ENCODE peak calls at places on chromosomes 7 and 10, in nine cellular contexts. One of them, this sample, is unnamed.

GRCh38 chr10:28087675-28088351 is 88.9 kb upstream of the ODAD2 start:
- DNase-seq in EH: peak
- DNase-seq in SK-N-DZ: no peak
- DNase-seq in activated T-helper 9 cell treated with anti-CD3 and anti-CD28 coated beads, Interleukin-2, amount 50 U/mL, for 16 hours: no peak
- DNase-seq in stimulated activated CD4-positive, alpha-beta T cell treated with anti-CD3 and anti-CD28 coated beads, Interleukin-15, amount 100 ng/mL, for 24 hours: no peak
- DNase-seq in occipital lobe: no peak
- DNase-seq in globus pallidus: no peak
- DNase-seq in right cardiac atrium: no peak
- DNase-seq in fibroblast of the aortic adventitia: peak
- DNase-seq in this sample: no peak

GRCh38 chr7:110646814-110647213 is 444.1 kb upstream of the LRRN3 start:
- DNase-seq in EH: no peak
- DNase-seq in SK-N-DZ: peak
- DNase-seq in activated T-helper 9 cell treated with anti-CD3 and anti-CD28 coated beads, Interleukin-2, amount 50 U/mL, for 16 hours: no peak
- DNase-seq in stimulated activated CD4-positive, alpha-beta T cell treated with anti-CD3 and anti-CD28 coated beads, Interleukin-15, amount 100 ng/mL, for 24 hours: no peak
- DNase-seq in occipital lobe: no peak
- DNase-seq in globus pallidus: no peak
- DNase-seq in right cardiac atrium: no peak
- DNase-seq in fibroblast of the aortic adventitia: no peak
- DNase-seq in this sample: no peak

GRCh38 chr10:58971806-58972491 is 204.5 kb upstream of the PHYHIPL start:
- DNase-seq in EH: no peak
- DNase-seq in SK-N-DZ: peak
- DNase-seq in activated T-helper 9 cell treated with anti-CD3 and anti-CD28 coated beads, Interleukin-2, amount 50 U/mL, for 16 hours: no peak
- DNase-seq in stimulated activated CD4-positive, alpha-beta T cell treated with anti-CD3 and anti-CD28 coated beads, Interleukin-15, amount 100 ng/mL, for 24 hours: no peak
- DNase-seq in occipital lobe: no peak
- DNase-seq in globus pallidus: no peak
- DNase-seq in right cardiac atrium: no peak
- DNase-seq in fibroblast of the aortic adventitia: no peak
- DNase-seq in this sample: no peak

GRCh38 chr7:26492816-26493215 is 201.2 kb downstream of the SNX10 start:
- DNase-seq in EH: no peak
- DNase-seq in SK-N-DZ: no peak
- DNase-seq in activated T-helper 9 cell treated with anti-CD3 and anti-CD28 coated beads, Interleukin-2, amount 50 U/mL, for 16 hours: no peak
- DNase-seq in stimulated activated CD4-positive, alpha-beta T cell treated with anti-CD3 and anti-CD28 coated beads, Interleukin-15, amount 100 ng/mL, for 24 hours: no peak
- DNase-seq in occipital lobe: no peak
- DNase-seq in globus pallidus: no peak
- DNase-seq in right cardiac atrium: no peak
- DNase-seq in fibroblast of the aortic adventitia: no peak
- DNase-seq in this sample: no peak

GRCh38 chr7:77454802-77455201 is 38.7 kb upstream of the GSAP start:
- DNase-seq in EH: peak
- DNase-seq in SK-N-DZ: no peak
- DNase-seq in activated T-helper 9 cell treated with anti-CD3 and anti-CD28 coated beads, Interleukin-2, amount 50 U/mL, for 16 hours: no peak
- DNase-seq in stimulated activated CD4-positive, alpha-beta T cell treated with anti-CD3 and anti-CD28 coated beads, Interleukin-15, amount 100 ng/mL, for 24 hours: no peak
- DNase-seq in occipital lobe: no peak
- DNase-seq in globus pallidus: no peak
- DNase-seq in right cardiac atrium: no peak
- DNase-seq in fibroblast of the aortic adventitia: no peak
- DNase-seq in this sample: no peak

GRCh38 chr10:85597006-85597405 is 769.6 kb downstream of the GRID1 start:
- DNase-seq in EH: no peak
- DNase-seq in SK-N-DZ: no peak
- DNase-seq in activated T-helper 9 cell treated with anti-CD3 and anti-CD28 coated beads, Interleukin-2, amount 50 U/mL, for 16 hours: no peak
- DNase-seq in stimulated activated CD4-positive, alpha-beta T cell treated with anti-CD3 and anti-CD28 coated beads, Interleukin-15, amount 100 ng/mL, for 24 hours: no peak
- DNase-seq in occipital lobe: no peak
- DNase-seq in globus pallidus: no peak
- DNase-seq in right cardiac atrium: no peak
- DNase-seq in fibroblast of the aortic adventitia: no peak
- DNase-seq in this sample: peak

GRCh38 chr10:66752714-66753113 is 173.1 kb upstream of the LRRTM3 start:
- DNase-seq in EH: no peak
- DNase-seq in SK-N-DZ: no peak
- DNase-seq in activated T-helper 9 cell treated with anti-CD3 and anti-CD28 coated beads, Interleukin-2, amount 50 U/mL, for 16 hours: no peak
- DNase-seq in stimulated activated CD4-positive, alpha-beta T cell treated with anti-CD3 and anti-CD28 coated beads, Interleukin-15, amount 100 ng/mL, for 24 hours: no peak
- DNase-seq in occipital lobe: no peak
- DNase-seq in globus pallidus: no peak
- DNase-seq in right cardiac atrium: no peak
- DNase-seq in fibroblast of the aortic adventitia: peak
- DNase-seq in this sample: no peak

GRCh38 chr7:136869991-136870798 is 1.7 kb downstream of the CHRM2 start:
- DNase-seq in EH: peak
- DNase-seq in SK-N-DZ: no peak
- DNase-seq in activated T-helper 9 cell treated with anti-CD3 and anti-CD28 coated beads, Interleukin-2, amount 50 U/mL, for 16 hours: no peak
- DNase-seq in stimulated activated CD4-positive, alpha-beta T cell treated with anti-CD3 and anti-CD28 coated beads, Interleukin-15, amount 100 ng/mL, for 24 hours: no peak
- DNase-seq in occipital lobe: peak
- DNase-seq in globus pallidus: no peak
- DNase-seq in right cardiac atrium: peak
- DNase-seq in fibroblast of the aortic adventitia: no peak
- DNase-seq in this sample: no peak

GRCh38 chr7:104584620-104585019 is 256.2 kb downstream of the LHFPL3 start:
- DNase-seq in EH: no peak
- DNase-seq in SK-N-DZ: no peak
- DNase-seq in activated T-helper 9 cell treated with anti-CD3 and anti-CD28 coated beads, Interleukin-2, amount 50 U/mL, for 16 hours: no peak
- DNase-seq in stimulated activated CD4-positive, alpha-beta T cell treated with anti-CD3 and anti-CD28 coated beads, Interleukin-15, amount 100 ng/mL, for 24 hours: no peak
- DNase-seq in occipital lobe: no peak
- DNase-seq in globus pallidus: no peak
- DNase-seq in right cardiac atrium: no peak
- DNase-seq in fibroblast of the aortic adventitia: no peak
- DNase-seq in this sample: no peak

GRCh38 chr7:149422065-149422913 is 38.6 kb downstream of the ZNF777 start:
- DNase-seq in EH: peak
- DNase-seq in SK-N-DZ: no peak
- DNase-seq in activated T-helper 9 cell treated with anti-CD3 and anti-CD28 coated beads, Interleukin-2, amount 50 U/mL, for 16 hours: peak
- DNase-seq in stimulated activated CD4-positive, alpha-beta T cell treated with anti-CD3 and anti-CD28 coated beads, Interleukin-15, amount 100 ng/mL, for 24 hours: peak
- DNase-seq in occipital lobe: no peak
- DNase-seq in globus pallidus: peak
- DNase-seq in right cardiac atrium: peak
- DNase-seq in fibroblast of the aortic adventitia: peak
- DNase-seq in this sample: peak

GRCh38 chr7:65840446-65840845 is 32.4 kb upstream of the VKORC1L1 start:
- DNase-seq in EH: no peak
- DNase-seq in SK-N-DZ: no peak
- DNase-seq in activated T-helper 9 cell treated with anti-CD3 and anti-CD28 coated beads, Interleukin-2, amount 50 U/mL, for 16 hours: no peak
- DNase-seq in stimulated activated CD4-positive, alpha-beta T cell treated with anti-CD3 and anti-CD28 coated beads, Interleukin-15, amount 100 ng/mL, for 24 hours: no peak
- DNase-seq in occipital lobe: no peak
- DNase-seq in globus pallidus: no peak
- DNase-seq in right cardiac atrium: no peak
- DNase-seq in fibroblast of the aortic adventitia: no peak
- DNase-seq in this sample: no peak

GRCh38 chr10:1712944-1713671 is 24.2 kb downstream of the ADARB2 start:
- DNase-seq in EH: no peak
- DNase-seq in SK-N-DZ: no peak
- DNase-seq in activated T-helper 9 cell treated with anti-CD3 and anti-CD28 coated beads, Interleukin-2, amount 50 U/mL, for 16 hours: no peak
- DNase-seq in stimulated activated CD4-positive, alpha-beta T cell treated with anti-CD3 and anti-CD28 coated beads, Interleukin-15, amount 100 ng/mL, for 24 hours: no peak
- DNase-seq in occipital lobe: no peak
- DNase-seq in globus pallidus: no peak
- DNase-seq in right cardiac atrium: no peak
- DNase-seq in fibroblast of the aortic adventitia: no peak
- DNase-seq in this sample: no peak

GRCh38 chr7:80781146-80781545 is 137.7 kb downstream of the SEMA3C start:
- DNase-seq in EH: no peak
- DNase-seq in SK-N-DZ: no peak
- DNase-seq in activated T-helper 9 cell treated with anti-CD3 and anti-CD28 coated beads, Interleukin-2, amount 50 U/mL, for 16 hours: no peak
- DNase-seq in stimulated activated CD4-positive, alpha-beta T cell treated with anti-CD3 and anti-CD28 coated beads, Interleukin-15, amount 100 ng/mL, for 24 hours: no peak
- DNase-seq in occipital lobe: no peak
- DNase-seq in globus pallidus: no peak
- DNase-seq in right cardiac atrium: no peak
- DNase-seq in fibroblast of the aortic adventitia: peak
- DNase-seq in this sample: no peak

GRCh38 chr7:81402227-81402626 is 367.6 kb downstream of the HGF start:
- DNase-seq in EH: peak
- DNase-seq in SK-N-DZ: no peak
- DNase-seq in activated T-helper 9 cell treated with anti-CD3 and anti-CD28 coated beads, Interleukin-2, amount 50 U/mL, for 16 hours: no peak
- DNase-seq in stimulated activated CD4-positive, alpha-beta T cell treated with anti-CD3 and anti-CD28 coated beads, Interleukin-15, amount 100 ng/mL, for 24 hours: no peak
- DNase-seq in occipital lobe: no peak
- DNase-seq in globus pallidus: no peak
- DNase-seq in right cardiac atrium: no peak
- DNase-seq in fibroblast of the aortic adventitia: no peak
- DNase-seq in this sample: no peak

GRCh38 chr7:149474309-149475120 is 13.7 kb upstream of the ZNF777 start:
- DNase-seq in EH: no peak
- DNase-seq in SK-N-DZ: no peak
- DNase-seq in activated T-helper 9 cell treated with anti-CD3 and anti-CD28 coated beads, Interleukin-2, amount 50 U/mL, for 16 hours: no peak
- DNase-seq in stimulated activated CD4-positive, alpha-beta T cell treated with anti-CD3 and anti-CD28 coated beads, Interleukin-15, amount 100 ng/mL, for 24 hours: no peak
- DNase-seq in occipital lobe: no peak
- DNase-seq in globus pallidus: no peak
- DNase-seq in right cardiac atrium: peak
- DNase-seq in fibroblast of the aortic adventitia: no peak
- DNase-seq in this sample: no peak

GRCh38 chr7:151139791-151140190 is 27.7 kb downstream of the GBX1 start:
- DNase-seq in EH: no peak
- DNase-seq in SK-N-DZ: no peak
- DNase-seq in activated T-helper 9 cell treated with anti-CD3 and anti-CD28 coated beads, Interleukin-2, amount 50 U/mL, for 16 hours: no peak
- DNase-seq in stimulated activated CD4-positive, alpha-beta T cell treated with anti-CD3 and anti-CD28 coated beads, Interleukin-15, amount 100 ng/mL, for 24 hours: no peak
- DNase-seq in occipital lobe: no peak
- DNase-seq in globus pallidus: no peak
- DNase-seq in right cardiac atrium: no peak
- DNase-seq in fibroblast of the aortic adventitia: no peak
- DNase-seq in this sample: no peak

GRCh38 chr10:84205049-84205852 is 10.9 kb downstream of the CDHR1 start:
- DNase-seq in EH: peak
- DNase-seq in SK-N-DZ: peak
- DNase-seq in activated T-helper 9 cell treated with anti-CD3 and anti-CD28 coated beads, Interleukin-2, amount 50 U/mL, for 16 hours: peak
- DNase-seq in stimulated activated CD4-positive, alpha-beta T cell treated with anti-CD3 and anti-CD28 coated beads, Interleukin-15, amount 100 ng/mL, for 24 hours: peak
- DNase-seq in occipital lobe: peak
- DNase-seq in globus pallidus: peak
- DNase-seq in right cardiac atrium: peak
- DNase-seq in fibroblast of the aortic adventitia: peak
- DNase-seq in this sample: peak

GRCh38 chr7:141697211-141697871 is 4.6 kb downstream of the DENND11 start:
- DNase-seq in EH: peak
- DNase-seq in SK-N-DZ: no peak
- DNase-seq in activated T-helper 9 cell treated with anti-CD3 and anti-CD28 coated beads, Interleukin-2, amount 50 U/mL, for 16 hours: no peak
- DNase-seq in stimulated activated CD4-positive, alpha-beta T cell treated with anti-CD3 and anti-CD28 coated beads, Interleukin-15, amount 100 ng/mL, for 24 hours: no peak
- DNase-seq in occipital lobe: peak
- DNase-seq in globus pallidus: peak
- DNase-seq in right cardiac atrium: no peak
- DNase-seq in fibroblast of the aortic adventitia: peak
- DNase-seq in this sample: peak

GRCh38 chr7:29883462-29884398 is 77.4 kb downstream of the WIPF3 start:
- DNase-seq in EH: no peak
- DNase-seq in SK-N-DZ: no peak
- DNase-seq in activated T-helper 9 cell treated with anti-CD3 and anti-CD28 coated beads, Interleukin-2, amount 50 U/mL, for 16 hours: no peak
- DNase-seq in stimulated activated CD4-positive, alpha-beta T cell treated with anti-CD3 and anti-CD28 coated beads, Interleukin-15, amount 100 ng/mL, for 24 hours: no peak
- DNase-seq in occipital lobe: no peak
- DNase-seq in globus pallidus: no peak
- DNase-seq in right cardiac atrium: peak
- DNase-seq in fibroblast of the aortic adventitia: no peak
- DNase-seq in this sample: no peak

GRCh38 chr7:125605241-125605640 is 675.6 kb upstream of the POT1 start:
- DNase-seq in EH: no peak
- DNase-seq in SK-N-DZ: no peak
- DNase-seq in activated T-helper 9 cell treated with anti-CD3 and anti-CD28 coated beads, Interleukin-2, amount 50 U/mL, for 16 hours: no peak
- DNase-seq in stimulated activated CD4-positive, alpha-beta T cell treated with anti-CD3 and anti-CD28 coated beads, Interleukin-15, amount 100 ng/mL, for 24 hours: no peak
- DNase-seq in occipital lobe: no peak
- DNase-seq in globus pallidus: no peak
- DNase-seq in right cardiac atrium: no peak
- DNase-seq in fibroblast of the aortic adventitia: peak
- DNase-seq in this sample: peak

GRCh38 chr10:125190414-125190813 is 30.1 kb upstream of the CTBP2 start:
- DNase-seq in EH: no peak
- DNase-seq in SK-N-DZ: no peak
- DNase-seq in activated T-helper 9 cell treated with anti-CD3 and anti-CD28 coated beads, Interleukin-2, amount 50 U/mL, for 16 hours: no peak
- DNase-seq in stimulated activated CD4-positive, alpha-beta T cell treated with anti-CD3 and anti-CD28 coated beads, Interleukin-15, amount 100 ng/mL, for 24 hours: no peak
- DNase-seq in occipital lobe: no peak
- DNase-seq in globus pallidus: no peak
- DNase-seq in right cardiac atrium: no peak
- DNase-seq in fibroblast of the aortic adventitia: no peak
- DNase-seq in this sample: no peak

GRCh38 chr10:19488592-19489280 is 327.5 kb upstream of the PLXDC2 start:
- DNase-seq in EH: no peak
- DNase-seq in SK-N-DZ: peak
- DNase-seq in activated T-helper 9 cell treated with anti-CD3 and anti-CD28 coated beads, Interleukin-2, amount 50 U/mL, for 16 hours: no peak
- DNase-seq in stimulated activated CD4-positive, alpha-beta T cell treated with anti-CD3 and anti-CD28 coated beads, Interleukin-15, amount 100 ng/mL, for 24 hours: peak
- DNase-seq in occipital lobe: no peak
- DNase-seq in globus pallidus: peak
- DNase-seq in right cardiac atrium: peak
- DNase-seq in fibroblast of the aortic adventitia: peak
- DNase-seq in this sample: peak

GRCh38 chr10:113922787-113923570 is 68.5 kb downstream of the NHLRC2 start:
- DNase-seq in EH: no peak
- DNase-seq in SK-N-DZ: no peak
- DNase-seq in activated T-helper 9 cell treated with anti-CD3 and anti-CD28 coated beads, Interleukin-2, amount 50 U/mL, for 16 hours: no peak
- DNase-seq in stimulated activated CD4-positive, alpha-beta T cell treated with anti-CD3 and anti-CD28 coated beads, Interleukin-15, amount 100 ng/mL, for 24 hours: no peak
- DNase-seq in occipital lobe: no peak
- DNase-seq in globus pallidus: no peak
- DNase-seq in right cardiac atrium: no peak
- DNase-seq in fibroblast of the aortic adventitia: no peak
- DNase-seq in this sample: no peak

GRCh38 chr10:100909506-100910260 is 3.1 kb upstream of the SLF2 start:
- DNase-seq in EH: peak
- DNase-seq in SK-N-DZ: peak
- DNase-seq in activated T-helper 9 cell treated with anti-CD3 and anti-CD28 coated beads, Interleukin-2, amount 50 U/mL, for 16 hours: no peak
- DNase-seq in stimulated activated CD4-positive, alpha-beta T cell treated with anti-CD3 and anti-CD28 coated beads, Interleukin-15, amount 100 ng/mL, for 24 hours: no peak
- DNase-seq in occipital lobe: no peak
- DNase-seq in globus pallidus: no peak
- DNase-seq in right cardiac atrium: no peak
- DNase-seq in fibroblast of the aortic adventitia: no peak
- DNase-seq in this sample: peak

GRCh38 chr10:111600772-111601171 is 523.9 kb downstream of the ADRA2A start:
- DNase-seq in EH: no peak
- DNase-seq in SK-N-DZ: no peak
- DNase-seq in activated T-helper 9 cell treated with anti-CD3 and anti-CD28 coated beads, Interleukin-2, amount 50 U/mL, for 16 hours: no peak
- DNase-seq in stimulated activated CD4-positive, alpha-beta T cell treated with anti-CD3 and anti-CD28 coated beads, Interleukin-15, amount 100 ng/mL, for 24 hours: no peak
- DNase-seq in occipital lobe: peak
- DNase-seq in globus pallidus: peak
- DNase-seq in right cardiac atrium: no peak
- DNase-seq in fibroblast of the aortic adventitia: no peak
- DNase-seq in this sample: peak

GRCh38 chr7:92325850-92326249 is 80.1 kb downstream of the ANKIB1 start:
- DNase-seq in EH: no peak
- DNase-seq in SK-N-DZ: no peak
- DNase-seq in activated T-helper 9 cell treated with anti-CD3 and anti-CD28 coated beads, Interleukin-2, amount 50 U/mL, for 16 hours: no peak
- DNase-seq in stimulated activated CD4-positive, alpha-beta T cell treated with anti-CD3 and anti-CD28 coated beads, Interleukin-15, amount 100 ng/mL, for 24 hours: no peak
- DNase-seq in occipital lobe: no peak
- DNase-seq in globus pallidus: no peak
- DNase-seq in right cardiac atrium: no peak
- DNase-seq in fibroblast of the aortic adventitia: peak
- DNase-seq in this sample: no peak

GRCh38 chr10:132486539-132487121 is 51.0 kb upstream of the INPP5A start:
- DNase-seq in EH: no peak
- DNase-seq in SK-N-DZ: no peak
- DNase-seq in activated T-helper 9 cell treated with anti-CD3 and anti-CD28 coated beads, Interleukin-2, amount 50 U/mL, for 16 hours: no peak
- DNase-seq in stimulated activated CD4-positive, alpha-beta T cell treated with anti-CD3 and anti-CD28 coated beads, Interleukin-15, amount 100 ng/mL, for 24 hours: no peak
- DNase-seq in occipital lobe: no peak
- DNase-seq in globus pallidus: no peak
- DNase-seq in right cardiac atrium: peak
- DNase-seq in fibroblast of the aortic adventitia: no peak
- DNase-seq in this sample: no peak

GRCh38 chr7:158447206-158448171 is 140.1 kb downstream of the PTPRN2 start:
- DNase-seq in EH: no peak
- DNase-seq in SK-N-DZ: no peak
- DNase-seq in activated T-helper 9 cell treated with anti-CD3 and anti-CD28 coated beads, Interleukin-2, amount 50 U/mL, for 16 hours: no peak
- DNase-seq in stimulated activated CD4-positive, alpha-beta T cell treated with anti-CD3 and anti-CD28 coated beads, Interleukin-15, amount 100 ng/mL, for 24 hours: no peak
- DNase-seq in occipital lobe: no peak
- DNase-seq in globus pallidus: no peak
- DNase-seq in right cardiac atrium: no peak
- DNase-seq in fibroblast of the aortic adventitia: no peak
- DNase-seq in this sample: no peak

GRCh38 chr10:75613685-75614587 is 182.5 kb downstream of the LRMDA start:
- DNase-seq in EH: no peak
- DNase-seq in SK-N-DZ: peak
- DNase-seq in activated T-helper 9 cell treated with anti-CD3 and anti-CD28 coated beads, Interleukin-2, amount 50 U/mL, for 16 hours: no peak
- DNase-seq in stimulated activated CD4-positive, alpha-beta T cell treated with anti-CD3 and anti-CD28 coated beads, Interleukin-15, amount 100 ng/mL, for 24 hours: no peak
- DNase-seq in occipital lobe: no peak
- DNase-seq in globus pallidus: peak
- DNase-seq in right cardiac atrium: no peak
- DNase-seq in fibroblast of the aortic adventitia: peak
- DNase-seq in this sample: peak

GRCh38 chr7:131383417-131383816 is 55.7 kb downstream of the MKLN1 start:
- DNase-seq in EH: peak
- DNase-seq in SK-N-DZ: no peak
- DNase-seq in activated T-helper 9 cell treated with anti-CD3 and anti-CD28 coated beads, Interleukin-2, amount 50 U/mL, for 16 hours: no peak
- DNase-seq in stimulated activated CD4-positive, alpha-beta T cell treated with anti-CD3 and anti-CD28 coated beads, Interleukin-15, amount 100 ng/mL, for 24 hours: no peak
- DNase-seq in occipital lobe: no peak
- DNase-seq in globus pallidus: no peak
- DNase-seq in right cardiac atrium: no peak
- DNase-seq in fibroblast of the aortic adventitia: peak
- DNase-seq in this sample: no peak

GRCh38 chr7:155206286-155207020 is 91.2 kb upstream of the INSIG1 start:
- DNase-seq in EH: peak
- DNase-seq in SK-N-DZ: no peak
- DNase-seq in activated T-helper 9 cell treated with anti-CD3 and anti-CD28 coated beads, Interleukin-2, amount 50 U/mL, for 16 hours: peak
- DNase-seq in stimulated activated CD4-positive, alpha-beta T cell treated with anti-CD3 and anti-CD28 coated beads, Interleukin-15, amount 100 ng/mL, for 24 hours: peak
- DNase-seq in occipital lobe: no peak
- DNase-seq in globus pallidus: peak
- DNase-seq in right cardiac atrium: peak
- DNase-seq in fibroblast of the aortic adventitia: peak
- DNase-seq in this sample: peak